ENCODE peak calls at places on chromosomes 6 and 20, in six cellular contexts. R is RPMI7951, K is NCI-H345, A is neuronal stem cell, E is neural progenitor cell, Q is HTR-8/SVneo. L is an unnamed sample.

GRCh38 chr20:25277941-25278521 is 30.1 kb downstream of the PYGB start:
- DNase-seq in R (no peak), K (no peak), A (no peak), E (no peak), Q (no peak), L (no peak)

GRCh38 chr20:47865451-47865850 is 80.2 kb upstream of the SULF2 start:
- DNase-seq in R (no peak), K (no peak), A (no peak), E (no peak), Q (no peak), L (no peak)

GRCh38 chr6:155419161-155419560 is 36.5 kb downstream of the NOX3 start:
- DNase-seq in R (peak), K (no peak), A (no peak), E (no peak), Q (no peak), L (no peak)

GRCh38 chr6:126886106-126886505 is 232.4 kb upstream of the RSPO3 start:
- DNase-seq in R (no peak), K (no peak), A (no peak), E (no peak), Q (no peak), L (no peak)

GRCh38 chr6:110348956-110349565 is 9.1 kb downstream of the METTL24 start:
- DNase-seq in R (no peak), K (no peak), A (no peak), E (no peak), Q (no peak), L (no peak)

GRCh38 chr6:136015531-136015930 is 164.0 kb downstream of the PDE7B start:
- DNase-seq in R (no peak), K (no peak), A (no peak), E (no peak), Q (no peak), L (no peak)

GRCh38 chr6:8483650-8484049 is 48.3 kb upstream of the SLC35B3 start:
- DNase-seq in R (no peak), K (no peak), A (no peak), E (no peak), Q (no peak), L (no peak)

GRCh38 chr6:30483677-30484279 is 5.5 kb upstream of the HLA-E start:
- DNase-seq in R (peak), K (no peak), A (peak), E (peak), Q (peak), L (peak)

GRCh38 chr6:107488174-107488874 is 1.6 kb upstream of the SOBP start:
- DNase-seq in R (no peak), K (no peak), A (no peak), E (peak), Q (no peak), L (no peak)

GRCh38 chr20:35297153-35297552 is 4.9 kb upstream of the FAM83C start:
- DNase-seq in R (peak), K (no peak), A (no peak), E (no peak), Q (no peak), L (no peak)

GRCh38 chr6:44925100-44925739 is 402.9 kb upstream of the RUNX2 start:
- DNase-seq in R (peak), K (peak), A (no peak), E (no peak), Q (no peak), L (peak)

GRCh38 chr20:36604952-36605308 is 649 bp upstream of the RAB5IF start:
- DNase-seq in R (peak), K (no peak), A (no peak), E (peak), Q (no peak), L (no peak)

GRCh38 chr20:43975096-43975768 is 60.6 kb downstream of the TOX2 start:
- DNase-seq in R (peak), K (no peak), A (no peak), E (no peak), Q (peak), L (no peak)

GRCh38 chr6:94213176-94213575 is 793.8 kb upstream of the EPHA7 start:
- DNase-seq in R (no peak), K (peak), A (no peak), E (no peak), Q (no peak), L (no peak)

GRCh38 chr6:110548124-110548847 is 71.9 kb upstream of the SLC22A16 start:
- DNase-seq in R (no peak), K (no peak), A (no peak), E (no peak), Q (no peak), L (no peak)

GRCh38 chr20:23419995-23420901 is 1.0 kb downstream of the NAPB start:
- DNase-seq in R (peak), K (peak), A (peak), E (peak), Q (no peak), L (no peak)

GRCh38 chr6:52304917-52305316 is 20.4 kb upstream of the MCM3 start:
- DNase-seq in R (no peak), K (no peak), A (no peak), E (peak), Q (no peak), L (no peak)

GRCh38 chr6:55825402-55826051 is 49.9 kb downstream of the BMP5 start:
- DNase-seq in R (peak), K (no peak), A (peak), E (peak), Q (peak), L (no peak)

GRCh38 chr6:47112311-47112710 is 70.2 kb upstream of the ADGRF1 start:
- DNase-seq in R (no peak), K (no peak), A (no peak), E (no peak), Q (no peak), L (no peak)

GRCh38 chr6:30169658-30170614 is 6.6 kb downstream of the TRIM15 start:
- DNase-seq in R (peak), K (peak), A (peak), E (peak), Q (peak), L (peak)

GRCh38 chr20:50471231-50471630 is 39.0 kb upstream of the PTPN1 start:
- DNase-seq in R (no peak), K (peak), A (no peak), E (no peak), Q (no peak), L (no peak)

GRCh38 chr20:19181552-19181951 is 30.9 kb upstream of the SLC24A3 start:
- DNase-seq in R (peak), K (no peak), A (no peak), E (no peak), Q (no peak), L (no peak)

GRCh38 chr6:139679516-139680179 is 305.2 kb upstream of the CITED2 start:
- DNase-seq in R (no peak), K (no peak), A (no peak), E (no peak), Q (no peak), L (no peak)

GRCh38 chr6:41451039-41451438 is 95.1 kb upstream of the FOXP4 start:
- DNase-seq in R (no peak), K (no peak), A (no peak), E (peak), Q (no peak), L (no peak)

L was measured in NCI-H748 treated with DMSO at 0.1 percent for 48 hours.